ENCODE peak calls at places on chromosome 13, in ten cellular contexts. M is CD8-positive, alpha-beta memory T cell; K is colonic mucosa; V is H1; A is uterus; B is hepatocyte; S is psoas muscle; R is aorta; Q is DND-41; D is CD8-positive, alpha-beta T cell. J is an unnamed sample. For H3K27me3, the result is how much of the 10 kb centered on the place peaks cover.

GRCh38 chr13:75803175-75803611 is 167.1 kb downstream of the LMO7 start:
- DNase-seq in M (no peak), K (peak), V (peak), A (no peak), B (no peak), S (no peak), R (no peak), Q (no peak), D (peak), J (peak)

GRCh38 chr13:20160346-20161274 is at the start of gene GJA3:
- DNase-seq in M (peak), K (no peak), V (peak), A (no peak), B (peak), S (no peak), R (no peak), Q (peak), D (peak), J (peak)

GRCh38 chr13:40146586-40147240 is 491.3 kb downstream of the COG6 start:
- DNase-seq in M (no peak), K (no peak), V (no peak), A (no peak), B (no peak), S (no peak), R (no peak), Q (no peak), D (no peak), J (no peak)

GRCh38 chr13:108561152-108561551 is 68.3 kb upstream of the MYO16 start:
- DNase-seq in M (no peak), K (no peak), V (no peak), A (no peak), B (no peak), S (no peak), R (no peak), Q (no peak), D (no peak), J (no peak)

GRCh38 chr13:24984134-24984533 is 111.8 kb upstream of the PABPC3 start:
- DNase-seq in M (no peak), K (no peak), V (no peak), A (no peak), B (no peak), S (no peak), R (no peak), Q (no peak), D (no peak), J (no peak)

GRCh38 chr13:20570540-20570939 is 3.6 kb downstream of the IFT88 start:
- DNase-seq in M (no peak), K (no peak), V (no peak), A (no peak), B (no peak), S (no peak), R (no peak), Q (no peak), D (no peak), J (no peak)

GRCh38 chr13:95298971-95299627 is 2.2 kb downstream of the ABCC4 start:
- DNase-seq in M (no peak), K (no peak), V (no peak), A (no peak), B (no peak), S (no peak), R (no peak), Q (no peak), D (no peak), J (no peak)

GRCh38 chr13:36124236-36124822 is 6.9 kb downstream of the DCLK1 start:
- DNase-seq in M (no peak), K (no peak), V (no peak), A (peak), B (peak), S (no peak), R (no peak), Q (no peak), D (no peak), J (no peak)

GRCh38 chr13:27424246-27425150 is at the start of gene GTF3A:
- DNase-seq in M (peak), K (peak), V (peak), A (peak), B (peak), S (peak), R (peak), Q (peak), D (peak), J (peak)

GRCh38 chr13:103952183-103952582 is 886.0 kb upstream of the SLC10A2 start:
- DNase-seq in M (no peak), K (no peak), V (no peak), A (no peak), B (no peak), S (no peak), R (no peak), Q (no peak), D (no peak), J (no peak)

GRCh38 chr13:100068532-100068931 is 20.4 kb upstream of the PCCA start:
- DNase-seq in M (no peak), K (no peak), V (no peak), A (no peak), B (no peak), S (no peak), R (no peak), Q (no peak), D (no peak), J (no peak)

GRCh38 chr13:40172878-40173277 is 493.6 kb downstream of the FOXO1 start:
- DNase-seq in M (no peak), K (no peak), V (no peak), A (no peak), B (no peak), S (no peak), R (no peak), Q (no peak), D (no peak), J (no peak)

GRCh38 chr13:37753776-37754175 is 115.8 kb downstream of the TRPC4 start:
- DNase-seq in M (no peak), K (no peak), V (no peak), A (no peak), B (peak), S (no peak), R (no peak), Q (no peak), D (no peak), J (no peak)

GRCh38 chr13:104011505-104012270 is 945.5 kb upstream of the SLC10A2 start:
- DNase-seq in M (no peak), K (no peak), V (no peak), A (no peak), B (no peak), S (peak), R (no peak), Q (no peak), D (no peak), J (no peak)

GRCh38 chr13:78420814-78421213 is 182.5 kb downstream of the POU4F1 start:
- DNase-seq in M (no peak), K (no peak), V (no peak), A (no peak), B (no peak), S (no peak), R (no peak), Q (no peak), D (no peak), J (no peak)

GRCh38 chr13:73056054-73056962 is 2.5 kb upstream of the KLF5 start:
- DNase-seq in M (no peak), K (no peak), V (no peak), A (no peak), B (peak), S (no peak), R (no peak), Q (no peak), D (no peak), J (no peak)

GRCh38 chr13:43261018-43261417 is 237.6 kb downstream of the DNAJC15 start:
- DNase-seq in M (no peak), K (no peak), V (no peak), A (no peak), B (no peak), S (no peak), R (no peak), Q (no peak), D (no peak), J (no peak)

GRCh38 chr13:95254341-95254740 is 46.9 kb downstream of the ABCC4 start:
- DNase-seq in M (no peak), K (no peak), V (no peak), A (no peak), B (no peak), S (no peak), R (no peak), Q (no peak), D (no peak), J (no peak)

GRCh38 chr13:113077566-113077952 is 28.0 kb upstream of the F7 start:
- DNase-seq in M (no peak), K (no peak), V (no peak), A (no peak), B (no peak), S (peak), R (peak), Q (no peak), D (no peak), J (no peak)

GRCh38 chr13:20901668-20902437 is 693 bp downstream of the XPO4 start:
- DNase-seq in M (no peak), K (peak), V (no peak), A (no peak), B (peak), S (peak), R (no peak), Q (peak), D (peak), J (no peak)

GRCh38 chr13:39877134-39877533 is 221.7 kb downstream of the COG6 start:
- DNase-seq in M (no peak), K (no peak), V (no peak), A (no peak), B (no peak), S (no peak), R (no peak), Q (no peak), D (no peak), J (no peak)

GRCh38 chr13:94332360-94333040 is 147.0 kb downstream of the DCT start:
- DNase-seq in M (no peak), K (no peak), V (no peak), A (no peak), B (no peak), S (no peak), R (no peak), Q (no peak), D (no peak), J (no peak)

GRCh38 chr13:33970746-33971145 is 152.8 kb downstream of the RFC3 start:
- DNase-seq in M (no peak), K (no peak), V (no peak), A (no peak), B (no peak), S (no peak), R (no peak), Q (no peak), D (no peak), J (no peak)

GRCh38 chr13:94548382-94549240 is 47.3 kb downstream of the TGDS start:
- DNase-seq in M (peak), K (peak), V (no peak), A (peak), B (peak), S (peak), R (peak), Q (peak), D (peak), J (peak)

GRCh38 chr13:105406551-105406950 is 1128.9 kb downstream of the EFNB2 start:
- DNase-seq in M (no peak), K (no peak), V (no peak), A (no peak), B (no peak), S (no peak), R (no peak), Q (no peak), D (no peak), J (no peak)

GRCh38 chr13:99500839-99501134 is 485 bp upstream of the TM9SF2 start:
- DNase-seq in M (no peak), K (no peak), V (no peak), A (no peak), B (no peak), S (no peak), R (no peak), Q (no peak), D (no peak), J (no peak)

GRCh38 chr13:36382030-36382429 is 35.8 kb upstream of the SPART start:
- DNase-seq in M (no peak), K (no peak), V (no peak), A (no peak), B (no peak), S (no peak), R (no peak), Q (no peak), D (no peak), J (no peak)

GRCh38 chr13:94495806-94496205 is 16.3 kb upstream of the DCT start:
- DNase-seq in M (no peak), K (no peak), V (no peak), A (no peak), B (no peak), S (no peak), R (no peak), Q (no peak), D (no peak), J (no peak)

GRCh38 chr13:73938375-73939070 is 195.7 kb downstream of the KLF12 start:
- DNase-seq in M (no peak), K (no peak), V (no peak), A (no peak), B (peak), S (no peak), R (no peak), Q (no peak), D (no peak), J (no peak)

GRCh38 chr13:45121421-45121820 is 1.1 kb downstream of the GTF2F2 start:
- DNase-seq in M (no peak), K (no peak), V (no peak), A (no peak), B (peak), S (no peak), R (no peak), Q (no peak), D (no peak), J (no peak)
- H3K27ac ChIP-seq in M (no peak), K (no peak), V (no peak), A (no peak), B (peak), S (peak), R (no peak), Q (peak), D (no peak), J (no peak)

GRCh38 chr13:97310809-97311436 is 88.8 kb downstream of the MBNL2 start:
- DNase-seq in M (no peak), K (no peak), V (no peak), A (no peak), B (no peak), S (no peak), R (no peak), Q (no peak), D (no peak), J (no peak)

GRCh38 chr13:97307882-97308624 is 85.9 kb downstream of the MBNL2 start:
- DNase-seq in M (no peak), K (no peak), V (no peak), A (no peak), B (no peak), S (no peak), R (no peak), Q (no peak), D (no peak), J (no peak)

GRCh38 chr13:97307544-97307881 is 85.4 kb downstream of the MBNL2 start:
- DNase-seq in M (no peak), K (no peak), V (no peak), A (no peak), B (no peak), S (no peak), R (no peak), Q (no peak), D (no peak), J (no peak)

GRCh38 chr13:97307096-97307495 is 85.0 kb downstream of the MBNL2 start:
- DNase-seq in M (no peak), K (no peak), V (no peak), A (no peak), B (no peak), S (no peak), R (no peak), Q (no peak), D (no peak), J (no peak)

GRCh38 chr13:97308735-97309429 is 86.7 kb downstream of the MBNL2 start:
- DNase-seq in M (no peak), K (no peak), V (no peak), A (no peak), B (no peak), S (no peak), R (no peak), Q (no peak), D (no peak), J (no peak)
- H3K27me3 ChIP-seq in M (under half), K (under half), V (under half), A (under half), B (under half), S (under half), R (under half), Q (under half), D (under half), J (under half)

GRCh38 chr13:28820099-28821051 is at the start of gene MTUS2:
- DNase-seq in M (no peak), K (no peak), V (peak), A (no peak), B (peak), S (no peak), R (no peak), Q (no peak), D (no peak), J (no peak)
- H3K4me3 ChIP-seq in M (no peak), K (peak), V (peak), A (no peak), B (peak), S (peak), R (peak), Q (no peak), D (peak), J (no peak)

GRCh38 chr13:110887955-110888333 is 26.9 kb downstream of the ANKRD10 start:
- DNase-seq in M (no peak), K (no peak), V (peak), A (no peak), B (no peak), S (no peak), R (no peak), Q (no peak), D (no peak), J (no peak)

GRCh38 chr13:110885966-110886365 is 28.9 kb downstream of the ANKRD10 start:
- DNase-seq in M (no peak), K (no peak), V (peak), A (no peak), B (no peak), S (no peak), R (no peak), Q (no peak), D (no peak), J (no peak)

GRCh38 chr13:110888390-110888789 is 26.5 kb downstream of the ANKRD10 start:
- DNase-seq in M (no peak), K (no peak), V (no peak), A (no peak), B (no peak), S (no peak), R (no peak), Q (no peak), D (no peak), J (no peak)

GRCh38 chr13:110886475-110887241 is 28.2 kb downstream of the ANKRD10 start:
- DNase-seq in M (no peak), K (no peak), V (peak), A (no peak), B (no peak), S (no peak), R (no peak), Q (no peak), D (no peak), J (no peak)

DNA sequence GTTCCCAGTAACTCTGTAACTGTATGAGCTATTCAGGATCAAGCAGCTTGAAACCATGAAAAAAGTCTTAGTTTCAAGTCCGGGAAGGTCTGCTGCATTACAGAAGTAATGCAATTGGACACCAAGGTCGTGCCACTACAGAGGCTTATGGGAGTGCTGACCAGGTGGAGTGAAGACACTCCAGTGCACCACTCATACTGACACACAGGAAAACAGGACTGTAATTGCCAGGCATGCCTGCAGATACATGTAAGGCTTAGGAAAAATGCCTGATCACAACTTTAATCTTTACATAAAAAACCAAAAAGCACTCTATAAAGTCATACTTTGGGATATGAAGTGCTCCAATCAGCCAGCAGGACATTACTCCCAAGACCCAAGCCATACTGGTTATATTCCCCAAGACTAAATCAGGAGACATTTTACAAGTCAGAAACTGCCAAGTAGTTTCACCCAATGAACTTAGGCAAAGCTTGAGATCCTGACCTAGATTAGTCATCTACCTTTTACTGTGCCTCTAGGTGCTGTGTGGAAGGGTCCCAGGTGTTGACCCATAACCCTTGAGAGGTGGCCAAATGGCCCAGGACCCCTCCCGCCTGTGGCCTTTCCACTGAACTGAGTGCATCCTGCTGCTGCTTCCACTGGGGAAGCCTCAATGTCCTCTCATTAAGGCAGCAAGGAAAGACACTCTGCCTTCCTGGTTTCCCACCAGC is 27.5 kb downstream of the ANKRD10 start:
- DNase-seq in M (no peak), K (no peak), V (peak), A (no peak), B (no peak), S (no peak), R (no peak), Q (no peak), D (no peak), J (no peak)
- H3K27ac ChIP-seq in M (no peak), K (no peak), V (peak), A (no peak), B (no peak), S (peak), R (no peak), Q (no peak), D (no peak), J (no peak)

DNA sequence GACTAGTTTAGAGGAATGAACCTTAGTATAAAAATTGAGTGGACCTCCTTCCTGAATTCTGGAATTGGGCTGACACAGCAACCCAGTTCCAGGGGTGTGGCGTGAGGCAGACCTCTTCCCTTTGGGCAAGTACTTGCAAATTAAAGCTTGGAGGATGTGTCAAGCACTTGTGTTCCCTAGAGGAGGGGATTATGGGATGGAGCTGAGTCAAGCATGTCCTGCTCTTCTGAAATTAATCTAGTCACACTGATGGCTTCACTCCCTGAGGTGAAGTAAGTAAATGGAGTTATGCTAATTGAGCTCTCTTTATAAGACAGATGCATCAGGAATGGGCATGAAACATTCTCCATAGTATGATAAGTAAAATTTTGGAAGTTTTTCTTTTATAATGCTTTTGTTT is 107.7 kb upstream of the HTR2A start:
- DNase-seq in M (no peak), K (no peak), V (no peak), A (no peak), B (no peak), S (no peak), R (no peak), Q (no peak), D (no peak), J (no peak)
- H3K27me3 ChIP-seq in M (under half), K (under half), V (under half), A (under half), B (under half), S (under half), R (under half), Q (under half), D (under half), J (under half)

GRCh38 chr13:59776924-59777690 is 386.6 kb downstream of the DIAPH3 start:
- DNase-seq in M (no peak), K (no peak), V (no peak), A (no peak), B (no peak), S (no peak), R (no peak), Q (no peak), D (no peak), J (no peak)
- H3K4me3 ChIP-seq in M (no peak), K (no peak), V (no peak), A (no peak), B (no peak), S (no peak), R (no peak), Q (no peak), D (no peak), J (no peak)

GRCh38 chr13:66409542-66409941 is 820.6 kb downstream of the PCDH9 start:
- DNase-seq in M (no peak), K (no peak), V (no peak), A (no peak), B (no peak), S (no peak), R (no peak), Q (no peak), D (no peak), J (no peak)

GRCh38 chr13:66410314-66410713 is 819.8 kb downstream of the PCDH9 start:
- DNase-seq in M (no peak), K (no peak), V (no peak), A (no peak), B (no peak), S (no peak), R (no peak), Q (no peak), D (no peak), J (no peak)

GRCh38 chr13:66414196-66414800 is 815.8 kb downstream of the PCDH9 start:
- DNase-seq in M (no peak), K (no peak), V (no peak), A (no peak), B (no peak), S (no peak), R (no peak), Q (no peak), D (no peak), J (no peak)

GRCh38 chr13:66415444-66415843 is 814.7 kb downstream of the PCDH9 start:
- DNase-seq in M (no peak), K (no peak), V (no peak), A (no peak), B (no peak), S (no peak), R (no peak), Q (no peak), D (no peak), J (no peak)
- H3K27ac ChIP-seq in M (no peak), K (no peak), V (no peak), A (no peak), B (no peak), S (no peak), R (no peak), Q (no peak), D (no peak), J (no peak)